ENCODE peak calls at places on chromosomes 6 and 20, in ten cellular contexts. N, L, U, A, K, H, T, M, P and W are unnamed samples.

GRCh38 chr6:95978230-95978629 is 37.5 kb upstream of the FUT9 start:
- DNase-seq in N (no peak), L (no peak), U (no peak), A (no peak), K (peak; percentile 17), H (no peak), T (no peak), M (no peak), P (no peak), W (no peak)

GRCh38 chr6:111276736-111277135 is 189.4 kb downstream of the SLC16A10 start:
- DNase-seq in N (no peak), L (no peak), U (no peak), A (no peak), K (no peak), H (no peak), T (no peak), M (no peak), P (no peak), W (no peak)

GRCh38 chr6:152206072-152206818 is 398.8 kb downstream of the ESR1 start:
- DNase-seq in N (peak; percentile 70), L (peak; percentile 36), U (no peak), A (no peak), K (no peak), H (no peak), T (peak; percentile 17), M (no peak), P (peak; percentile 47), W (peak; percentile 9)

GRCh38 chr6:32081168-32081624 is 27.9 kb downstream of the TNXB start:
- DNase-seq in N (peak; percentile 88), L (no peak), U (peak; percentile 79), A (no peak), K (peak; percentile 56), H (no peak), T (peak; percentile 84), M (no peak), P (peak; percentile 83), W (peak; percentile 94)

GRCh38 chr6:135228486-135228885 is 47.4 kb downstream of the MYB start:
- DNase-seq in N (no peak), L (no peak), U (no peak), A (no peak), K (no peak), H (no peak), T (no peak), M (no peak), P (no peak), W (no peak)

GRCh38 chr6:7052441-7052936 is 55.3 kb upstream of the RREB1 start:
- DNase-seq in N (peak; percentile 92), L (peak; percentile 47), U (peak; percentile 73), A (peak; percentile 63), K (peak; percentile 7), H (peak; percentile 83), T (peak; percentile 60), M (peak; percentile 52), P (peak; percentile 54), W (peak; percentile 62)

GRCh38 chr6:141472123-141472522 is 660.6 kb upstream of the GJE1 start:
- DNase-seq in N (no peak), L (no peak), U (no peak), A (no peak), K (no peak), H (no peak), T (no peak), M (no peak), P (peak; percentile 24), W (no peak)

GRCh38 chr20:50221501-50222323 is 31.1 kb downstream of the CEBPB start:
- DNase-seq in N (no peak), L (no peak), U (no peak), A (peak; percentile 43), K (peak; percentile 49), H (no peak), T (peak; percentile 62), M (no peak), P (peak; percentile 60), W (peak; percentile 73)

GRCh38 chr6:110703010-110703905 is 112.0 kb downstream of the CDK19 start:
- DNase-seq in N (no peak), L (no peak), U (no peak), A (no peak), K (no peak), H (no peak), T (no peak), M (peak; percentile 45), P (peak; percentile 85), W (peak; percentile 38)

GRCh38 chr6:69719602-69720193 is 77.1 kb downstream of the LMBRD1 start:
- DNase-seq in N (no peak), L (no peak), U (no peak), A (no peak), K (peak; percentile 14), H (no peak), T (peak; percentile 59), M (no peak), P (peak; percentile 48), W (peak; percentile 20)

GRCh38 chr6:54609986-54610385 is 236.6 kb upstream of the FAM83B start:
- DNase-seq in N (no peak), L (no peak), U (no peak), A (no peak), K (no peak), H (no peak), T (no peak), M (no peak), P (no peak), W (no peak)

GRCh38 chr6:37514377-37514776 is 14.7 kb upstream of the CCDC167 start:
- DNase-seq in N (no peak), L (no peak), U (no peak), A (no peak), K (peak; percentile 75), H (no peak), T (peak; percentile 28), M (no peak), P (peak; percentile 42), W (peak; percentile 7)

GRCh38 chr6:89351632-89352328 is 742 bp downstream of the UBE2J1 start:
- DNase-seq in N (no peak), L (no peak), U (no peak), A (no peak), K (no peak), H (no peak), T (peak; percentile 21), M (no peak), P (peak; percentile 26), W (no peak)

GRCh38 chr6:8434727-8435092 is 635 bp downstream of the SLC35B3 start:
- DNase-seq in N (no peak), L (no peak), U (no peak), A (no peak), K (no peak), H (no peak), T (no peak), M (peak; percentile 23), P (no peak), W (peak; percentile 5)

GRCh38 chr6:169186496-169187169 is 67.0 kb downstream of the THBS2 start:
- DNase-seq in N (no peak), L (no peak), U (no peak), A (no peak), K (no peak), H (no peak), T (no peak), M (no peak), P (no peak), W (no peak)

GRCh38 chr20:20824924-20825584 is 112.6 kb upstream of the RALGAPA2 start:
- DNase-seq in N (peak; percentile 79), L (peak; percentile 75), U (peak; percentile 60), A (peak; percentile 66), K (no peak), H (peak; percentile 78), T (peak; percentile 28), M (peak; percentile 84), P (peak; percentile 4), W (peak; percentile 12)

GRCh38 chr6:149834513-149835481 is 29.4 kb downstream of the LRP11 start:
- DNase-seq in N (no peak), L (peak; percentile 76), U (no peak), A (no peak), K (peak; percentile 84), H (no peak), T (peak; percentile 81), M (peak; percentile 63), P (peak; percentile 82), W (peak; percentile 65)

GRCh38 chr6:147063469-147064031 is 140.7 kb upstream of the STXBP5 start:
- DNase-seq in N (no peak), L (no peak), U (no peak), A (no peak), K (peak; percentile 69), H (no peak), T (peak; percentile 89), M (no peak), P (peak; percentile 81), W (peak; percentile 85)

GRCh38 chr6:139133272-139133671 is 1.6 kb upstream of the HECA start:
- DNase-seq in N (no peak), L (no peak), U (no peak), A (no peak), K (no peak), H (no peak), T (no peak), M (no peak), P (peak; percentile 69), W (peak; percentile 28)
- TF ChIP-seq CTCF in N (no peak), L (no peak), U (no peak), A (no peak), K (no peak), H (no peak), T (no peak), M (no peak), P (no peak), W (peak; percentile 6)

GRCh38 chr6:13423292-13423691 is 64.1 kb downstream of the GFOD1 start:
- DNase-seq in N (no peak), L (no peak), U (no peak), A (no peak), K (no peak), H (no peak), T (no peak), M (no peak), P (no peak), W (no peak)
- TF ChIP-seq CTCF in N (no peak), L (no peak), U (no peak), A (no peak), K (no peak), H (no peak), T (no peak), M (no peak), P (no peak), W (no peak)

GRCh38 chr6:94052754-94053153 is 633.4 kb upstream of the EPHA7 start:
- DNase-seq in N (no peak), L (no peak), U (no peak), A (no peak), K (no peak), H (no peak), T (peak; percentile 52), M (no peak), P (peak; percentile 6), W (no peak)
- TF ChIP-seq CTCF in N (no peak), L (no peak), U (no peak), A (no peak), K (no peak), H (no peak), T (no peak), M (no peak), P (no peak), W (no peak)

DNA sequence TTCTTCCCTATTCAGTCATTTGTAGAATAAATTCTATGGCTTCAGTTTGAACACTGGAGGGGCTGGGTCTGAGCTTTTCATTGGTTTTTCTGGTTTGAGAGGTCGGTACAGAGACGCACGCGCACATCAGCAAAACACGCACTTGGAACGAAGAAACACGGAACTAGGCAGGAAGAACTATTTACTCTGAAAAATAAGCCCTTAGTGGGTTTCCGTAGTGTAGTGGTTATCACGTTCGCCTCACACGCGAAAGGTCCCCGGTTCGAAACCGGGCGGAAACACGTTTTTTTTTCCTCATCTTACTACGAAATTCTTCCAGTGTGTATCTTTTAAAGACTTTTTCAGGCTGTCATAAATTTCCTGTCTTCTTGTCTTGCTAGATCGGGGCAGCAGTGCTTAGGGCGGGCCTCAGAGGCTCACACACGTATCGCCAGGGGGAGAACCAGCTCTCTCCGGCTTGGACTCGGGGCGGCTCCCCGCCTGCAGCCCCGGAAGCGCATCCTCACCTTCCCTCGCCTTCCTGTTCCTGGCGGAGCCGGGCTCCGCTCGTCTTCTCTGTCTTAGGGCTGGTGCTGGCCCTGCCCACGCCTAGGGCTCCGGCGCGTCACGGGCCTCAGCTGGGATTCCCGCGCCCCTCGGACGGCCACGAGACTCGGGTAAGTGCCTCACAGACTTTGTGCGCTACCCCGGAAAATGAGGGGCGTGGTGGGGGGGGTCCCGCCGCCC is at the start of gene HMGN4:
- DNase-seq in N (peak; percentile 91), L (peak; percentile 87), U (peak; percentile 94), A (peak; percentile 85), K (peak; percentile 92), H (peak; percentile 92), T (peak; percentile 96), M (peak; percentile 78), P (peak; percentile 93), W (peak; percentile 90)
- TF ChIP-seq CTCF in N (no peak), L (no peak), U (no peak), A (peak; percentile 3), K (no peak), H (peak; percentile 8), T (no peak), M (no peak), P (no peak), W (peak; percentile 16)